ENCODE peak calls at places on chromosome 11, in five cellular contexts. P is non-pigmented ciliary epithelial cell, R is Ammon's horn, G is HCEC 1CT, O is activated T-cell treated with anti-CD3 and anti-CD28 coated beads for 1 hour. W is an unnamed sample.
A peak's percentile ranks its signal among the peaks of the same experiment; 100 is the strongest.

GRCh38 chr11:64718780-64719124 is 4.2 kb downstream of the NRXN2 start:
- DNase-seq in P (no peak), O (no peak), R (no peak), G (no peak), W (no peak)

GRCh38 chr11:2074266-2074825 is 64.8 kb downstream of the IGF2 start:
- DNase-seq in R (no peak), P (no peak), G (no peak), O (no peak), W (no peak)

GRCh38 chr11:71188073-71188472 is 64.3 kb downstream of the SHANK2 start:
- DNase-seq in P (no peak), R (no peak), G (no peak), O (no peak), W (no peak)

GRCh38 chr11:57417056-57417455 is 9.9 kb downstream of the SLC43A3 start:
- DNase-seq in O (no peak), R (no peak), P (no peak), G (no peak), W (no peak)

GRCh38 chr11:60756307-60757032 is at the start of gene MS4A15:
- DNase-seq in G (peak; percentile 6), O (no peak), R (no peak), P (no peak), W (no peak)

GRCh38 chr11:115078461-115079438 is 400.4 kb downstream of the NXPE2 start:
- DNase-seq in G (no peak), O (no peak), R (peak; percentile 47), P (no peak), W (no peak)

GRCh38 chr11:10329935-10330334 is 25.1 kb downstream of the ADM start:
- DNase-seq in O (no peak), P (no peak), G (peak; percentile 95), R (no peak), W (no peak)

GRCh38 chr11:119589011-119589410 is 140.0 kb downstream of the NECTIN1 start:
- DNase-seq in G (no peak), O (no peak), R (peak; percentile 86), P (no peak), W (peak; percentile 56)

GRCh38 chr11:2761131-2762030 is 61.6 kb upstream of the KCNQ1OT1 start:
- DNase-seq in P (no peak), R (no peak), G (no peak), O (no peak), W (no peak)

GRCh38 chr11:104705475-104706195 is 192.6 kb downstream of the CASP12 start:
- DNase-seq in R (peak; percentile 44), P (no peak), G (peak; percentile 44), O (peak; percentile 43), W (no peak)

GRCh38 chr11:128894685-128895084 is 3.5 kb downstream of the KCNJ5 start:
- DNase-seq in P (no peak), O (no peak), R (no peak), G (no peak), W (no peak)

GRCh38 chr11:128902515-128903066 is 11.4 kb downstream of the KCNJ5 start:
- DNase-seq in P (peak; percentile 44), O (no peak), R (no peak), G (peak; percentile 69), W (no peak)

GRCh38 chr11:85827768-85828639 is 17.1 kb upstream of the SYTL2 start:
- DNase-seq in R (no peak), O (no peak), P (no peak), G (peak; percentile 94), W (no peak)

GRCh38 chr11:79672786-79673185 is 232.0 kb upstream of the TENM4 start:
- DNase-seq in G (no peak), P (no peak), R (no peak), O (no peak), W (no peak)

GRCh38 chr11:95599959-95600586 is 189.5 kb downstream of the FAM76B start:
- DNase-seq in O (no peak), R (no peak), G (no peak), P (no peak), W (no peak)

GRCh38 chr11:58395581-58395980 is 11.1 kb downstream of the OR5B3 start:
- DNase-seq in O (no peak), R (no peak), P (peak; percentile 11), G (peak; percentile 14), W (no peak)

GRCh38 chr11:115098037-115098436 is 406.2 kb downstream of the CADM1 start:
- DNase-seq in R (no peak), G (no peak), O (no peak), P (no peak), W (no peak)

GRCh38 chr11:61542024-61542461 is 33.5 kb downstream of the LRRC10B start:
- DNase-seq in P (no peak), G (no peak), R (peak; percentile 30), O (no peak), W (no peak)

GRCh38 chr11:44767421-44767820 is 40.7 kb downstream of the TSPAN18 start:
- DNase-seq in P (peak; percentile 9), R (no peak), G (no peak), O (no peak), W (no peak)

GRCh38 chr11:61007971-61008896 is 36.8 kb downstream of the CD6 start:
- DNase-seq in R (no peak), O (no peak), P (no peak), G (no peak), W (peak; percentile 46)

GRCh38 chr11:80379620-80380278 is 938.9 kb upstream of the TENM4 start:
- DNase-seq in P (no peak), R (no peak), G (no peak), O (no peak), W (no peak)